ENCODE peak calls at places on chromosomes 2 and 18, in six cellular contexts. X, P, K, W, R and V are unnamed samples.

GRCh38 chr18:48152549-48152948 is 222.1 kb upstream of the SMAD2 start:
- DNase-seq in X (no peak), P (no peak), K (no peak), W (no peak), R (no peak), V (no peak)

GRCh38 chr2:30040147-30040546 is 106.7 kb upstream of the YPEL5 start:
- DNase-seq in X (no peak), P (no peak), K (no peak), W (no peak), R (no peak), V (no peak)

GRCh38 chr2:10016802-10017258 is 26.5 kb upstream of the KLF11 start:
- DNase-seq in X (no peak), P (no peak), K (no peak), W (no peak), R (no peak), V (no peak)

GRCh38 chr2:156818944-156819343 is 382.8 kb downstream of the GPD2 start:
- DNase-seq in X (no peak), P (no peak), K (no peak), W (no peak), R (no peak), V (no peak)

GRCh38 chr2:1491751-1492150 is 78.5 kb downstream of the TPO start:
- DNase-seq in X (no peak), P (no peak), K (no peak), W (no peak), R (no peak), V (no peak)

GRCh38 chr2:20561703-20562454 is 89.0 kb downstream of the HS1BP3 start:
- DNase-seq in X (no peak), P (peak), K (no peak), W (no peak), R (no peak), V (no peak)

GRCh38 chr2:39996653-39997080 is 217.6 kb upstream of the THUMPD2 start:
- DNase-seq in X (no peak), P (no peak), K (no peak), W (no peak), R (no peak), V (no peak)

GRCh38 chr2:101327863-101328394 is 19.4 kb upstream of the RNF149 start:
- DNase-seq in X (no peak), P (no peak), K (no peak), W (no peak), R (no peak), V (no peak)

GRCh38 chr2:3195865-3196504 is 181.6 kb downstream of the EIPR1 start:
- DNase-seq in X (no peak), P (no peak), K (no peak), W (no peak), R (no peak), V (no peak)

GRCh38 chr2:218405365-218406208 is 5.9 kb downstream of the CTDSP1 start:
- DNase-seq in X (no peak), P (no peak), K (no peak), W (no peak), R (no peak), V (no peak)

GRCh38 chr2:203625712-203626111 is 80.7 kb upstream of the CD28 start:
- DNase-seq in X (no peak), P (no peak), K (no peak), W (no peak), R (no peak), V (no peak)

GRCh38 chr2:41112228-41112627 is 660.3 kb upstream of the SLC8A1 start:
- DNase-seq in X (no peak), P (no peak), K (no peak), W (no peak), R (no peak), V (no peak)

GRCh38 chr2:54579682-54580349 is 123.7 kb downstream of the SPTBN1 start:
- DNase-seq in X (no peak), P (no peak), K (peak), W (no peak), R (no peak), V (peak)

GRCh38 chr18:76988015-76988826 is 144.4 kb downstream of the MBP start:
- DNase-seq in X (no peak), P (no peak), K (no peak), W (no peak), R (no peak), V (no peak)

GRCh38 chr2:159553727-159554126 is 62.6 kb downstream of the BAZ2B start:
- DNase-seq in X (no peak), P (no peak), K (no peak), W (no peak), R (no peak), V (no peak)

GRCh38 chr2:84970266-84970955 is 550 bp upstream of the KCMF1 start:
- DNase-seq in X (peak), P (no peak), K (peak), W (no peak), R (peak), V (peak)

GRCh38 chr18:48659188-48660009 is 120.6 kb downstream of the CTIF start:
- DNase-seq in X (no peak), P (no peak), K (no peak), W (no peak), R (no peak), V (no peak)

GRCh38 chr2:152200562-152201465 is 25.3 kb upstream of the STAM2 start:
- DNase-seq in X (no peak), P (peak), K (no peak), W (no peak), R (no peak), V (no peak)

GRCh38 chr2:225207026-225207425 is 164.8 kb upstream of the DOCK10 start:
- DNase-seq in X (no peak), P (no peak), K (no peak), W (no peak), R (no peak), V (no peak)

GRCh38 chr18:40407913-40408312 is 1547.1 kb upstream of the PIK3C3 start:
- DNase-seq in X (no peak), P (no peak), K (no peak), W (no peak), R (no peak), V (no peak)